ENCODE peak calls at places on chromosome 22, in seven cellular contexts. One of them, this sample, is unnamed.

GRCh38 chr22:31337178-31337577 is 9.0 kb downstream of the PATZ1 start:
- ATAC-seq in HepG2: no peak
- ATAC-seq in HCT116: peak
- ATAC-seq in IMR-90: no peak
- ATAC-seq in A549: no peak
- ATAC-seq in upper lobe of left lung: no peak
- ATAC-seq in right lobe of liver: peak
- ATAC-seq in this sample: no peak

GRCh38 chr22:24751518-24751917 is 23.0 kb downstream of the PIWIL3 start:
- ATAC-seq in upper lobe of left lung: no peak
- ATAC-seq in HepG2: no peak
- ATAC-seq in HCT116: no peak
- ATAC-seq in A549: no peak
- ATAC-seq in right lobe of liver: peak
- ATAC-seq in IMR-90: no peak
- ATAC-seq in this sample: no peak

GRCh38 chr22:44483878-44484277 is 14.2 kb downstream of the RTL6 start:
- ATAC-seq in right lobe of liver: no peak
- ATAC-seq in A549: no peak
- ATAC-seq in HepG2: no peak
- ATAC-seq in IMR-90: no peak
- ATAC-seq in HCT116: no peak
- ATAC-seq in upper lobe of left lung: no peak
- ATAC-seq in this sample: no peak

GRCh38 chr22:37199839-37200161 is 11.8 kb upstream of the C1QTNF6 start:
- ATAC-seq in A549: no peak
- ATAC-seq in upper lobe of left lung: no peak
- ATAC-seq in right lobe of liver: peak
- ATAC-seq in HepG2: peak
- ATAC-seq in HCT116: no peak
- ATAC-seq in IMR-90: no peak
- ATAC-seq in this sample: no peak

GRCh38 chr22:45069925-45070324 is 60.1 kb upstream of the PHF21B start:
- ATAC-seq in HepG2: no peak
- ATAC-seq in upper lobe of left lung: no peak
- ATAC-seq in A549: no peak
- ATAC-seq in HCT116: peak
- ATAC-seq in IMR-90: no peak
- ATAC-seq in right lobe of liver: no peak
- ATAC-seq in this sample: no peak

GRCh38 chr22:47847281-47847890 is 1084.9 kb downstream of the TBC1D22A start:
- ATAC-seq in IMR-90: no peak
- ATAC-seq in HepG2: no peak
- ATAC-seq in upper lobe of left lung: no peak
- ATAC-seq in right lobe of liver: no peak
- ATAC-seq in HCT116: no peak
- ATAC-seq in A549: no peak
- ATAC-seq in this sample: no peak

GRCh38 chr22:30307026-30307574 is 17.8 kb upstream of the CASTOR1 start:
- ATAC-seq in A549: no peak
- ATAC-seq in right lobe of liver: no peak
- ATAC-seq in HepG2: no peak
- ATAC-seq in upper lobe of left lung: no peak
- ATAC-seq in HCT116: no peak
- ATAC-seq in IMR-90: no peak
- ATAC-seq in this sample: no peak

GRCh38 chr22:40540265-40540664 is 96.3 kb downstream of the MRTFA start:
- ATAC-seq in A549: no peak
- ATAC-seq in right lobe of liver: no peak
- ATAC-seq in HepG2: no peak
- ATAC-seq in HCT116: no peak
- ATAC-seq in upper lobe of left lung: no peak
- ATAC-seq in IMR-90: no peak
- ATAC-seq in this sample: no peak

GRCh38 chr22:32200752-32201151 is 4.1 kb downstream of the RFPL2 start:
- ATAC-seq in right lobe of liver: no peak
- ATAC-seq in A549: no peak
- ATAC-seq in HCT116: no peak
- ATAC-seq in HepG2: no peak
- ATAC-seq in IMR-90: no peak
- ATAC-seq in upper lobe of left lung: no peak
- ATAC-seq in this sample: no peak

GRCh38 chr22:37659066-37659896 is 758 bp downstream of the PDXP start:
- ATAC-seq in IMR-90: peak
- ATAC-seq in HCT116: no peak
- ATAC-seq in HepG2: peak
- ATAC-seq in right lobe of liver: peak
- ATAC-seq in A549: no peak
- ATAC-seq in upper lobe of left lung: no peak
- ATAC-seq in this sample: no peak

GRCh38 chr22:31790240-31790639 is 36.4 kb downstream of the DEPDC5 start:
- ATAC-seq in A549: no peak
- ATAC-seq in HepG2: peak
- ATAC-seq in HCT116: no peak
- ATAC-seq in right lobe of liver: peak
- ATAC-seq in upper lobe of left lung: no peak
- ATAC-seq in IMR-90: no peak
- ATAC-seq in this sample: no peak

GRCh38 chr22:40583058-40583741 is 53.3 kb downstream of the MRTFA start:
- ATAC-seq in HepG2: no peak
- ATAC-seq in A549: no peak
- ATAC-seq in right lobe of liver: no peak
- ATAC-seq in HCT116: no peak
- ATAC-seq in upper lobe of left lung: no peak
- ATAC-seq in IMR-90: no peak
- ATAC-seq in this sample: no peak

GRCh38 chr22:35835998-35836691 is 118.5 kb downstream of the APOL5 start:
- ATAC-seq in A549: peak
- ATAC-seq in upper lobe of left lung: peak
- ATAC-seq in HepG2: peak
- ATAC-seq in right lobe of liver: peak
- ATAC-seq in HCT116: peak
- ATAC-seq in IMR-90: peak
- ATAC-seq in this sample: peak

GRCh38 chr22:49671331-49672012 is 156.2 kb downstream of the BRD1 start:
- ATAC-seq in HCT116: no peak
- ATAC-seq in right lobe of liver: no peak
- ATAC-seq in A549: no peak
- ATAC-seq in IMR-90: no peak
- ATAC-seq in upper lobe of left lung: no peak
- ATAC-seq in HepG2: no peak
- ATAC-seq in this sample: no peak

GRCh38 chr22:49673048-49673447 is 154.6 kb downstream of the BRD1 start:
- ATAC-seq in A549: no peak
- ATAC-seq in right lobe of liver: no peak
- ATAC-seq in IMR-90: no peak
- ATAC-seq in HepG2: no peak
- ATAC-seq in HCT116: no peak
- ATAC-seq in upper lobe of left lung: no peak
- ATAC-seq in this sample: no peak

GRCh38 chr22:49670610-49671330 is 156.9 kb downstream of the BRD1 start:
- ATAC-seq in IMR-90: no peak
- ATAC-seq in HCT116: no peak
- ATAC-seq in right lobe of liver: peak
- ATAC-seq in upper lobe of left lung: peak
- ATAC-seq in A549: no peak
- ATAC-seq in HepG2: no peak
- ATAC-seq in this sample: no peak

GRCh38 chr22:49674479-49674830 is 153.2 kb downstream of the BRD1 start:
- ATAC-seq in A549: no peak
- ATAC-seq in HCT116: no peak
- ATAC-seq in upper lobe of left lung: no peak
- ATAC-seq in IMR-90: no peak
- ATAC-seq in HepG2: no peak
- ATAC-seq in right lobe of liver: no peak
- ATAC-seq in this sample: no peak

DNA sequence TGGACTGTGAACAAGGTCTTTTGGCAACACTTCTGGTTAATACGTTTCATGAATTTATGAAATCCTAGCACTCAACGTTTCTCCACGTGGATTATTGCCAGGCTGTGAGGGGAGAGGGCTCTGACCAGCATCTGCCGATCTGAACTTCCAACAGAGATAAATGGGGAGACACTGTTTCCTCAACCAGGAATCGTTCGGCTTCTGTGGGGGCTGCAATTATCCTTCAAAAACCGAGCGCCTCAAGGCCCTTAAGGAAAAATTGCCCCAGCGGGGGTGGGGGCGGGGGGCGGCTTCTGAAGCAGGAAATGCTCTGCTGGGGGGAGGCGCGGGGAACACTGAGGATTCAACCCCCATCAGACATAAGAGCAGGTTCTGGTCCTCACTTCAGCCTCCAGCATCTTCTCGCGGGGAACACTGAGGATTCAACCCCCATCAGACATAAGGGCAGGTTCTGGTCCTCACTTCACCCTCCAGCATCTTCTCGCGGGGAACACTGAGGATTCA is 155.6 kb downstream of the BRD1 start:
- ATAC-seq in A549: no peak
- ATAC-seq in upper lobe of left lung: no peak
- ATAC-seq in HCT116: no peak
- ATAC-seq in HepG2: no peak
- ATAC-seq in right lobe of liver: no peak
- ATAC-seq in IMR-90: no peak
- ATAC-seq in this sample: no peak
- H3K4me3 ChIP-seq in A549: no peak
- H3K4me3 ChIP-seq in upper lobe of left lung: no peak
- H3K4me3 ChIP-seq in HCT116: no peak
- H3K4me3 ChIP-seq in HepG2: no peak
- H3K4me3 ChIP-seq in right lobe of liver: no peak
- H3K4me3 ChIP-seq in IMR-90: no peak
- H3K4me3 ChIP-seq in this sample: no peak

GRCh38 chr22:20431520-20432237 is 5.9 kb downstream of the SCARF2 start:
- ATAC-seq in HCT116: peak
- ATAC-seq in right lobe of liver: no peak
- ATAC-seq in HepG2: no peak
- ATAC-seq in upper lobe of left lung: no peak
- ATAC-seq in IMR-90: no peak
- ATAC-seq in A549: no peak
- ATAC-seq in this sample: no peak
- TF ChIP-seq POLR2A in HCT116: no peak
- TF ChIP-seq POLR2A in right lobe of liver: no peak
- TF ChIP-seq POLR2A in HepG2: no peak
- TF ChIP-seq POLR2A in upper lobe of left lung: no peak
- TF ChIP-seq POLR2A in IMR-90: no peak
- TF ChIP-seq POLR2A in A549: no peak
- TF ChIP-seq POLR2A in this sample: no peak

GRCh38 chr22:27029584-27030130 is 372.3 kb downstream of the MIAT start:
- ATAC-seq in IMR-90: no peak
- ATAC-seq in HCT116: no peak
- ATAC-seq in HepG2: no peak
- ATAC-seq in A549: no peak
- ATAC-seq in right lobe of liver: no peak
- ATAC-seq in upper lobe of left lung: no peak
- ATAC-seq in this sample: no peak

GRCh38 chr22:27028093-27028492 is 370.7 kb downstream of the MIAT start:
- ATAC-seq in HepG2: no peak
- ATAC-seq in upper lobe of left lung: no peak
- ATAC-seq in A549: no peak
- ATAC-seq in HCT116: no peak
- ATAC-seq in IMR-90: no peak
- ATAC-seq in right lobe of liver: no peak
- ATAC-seq in this sample: no peak

DNA sequence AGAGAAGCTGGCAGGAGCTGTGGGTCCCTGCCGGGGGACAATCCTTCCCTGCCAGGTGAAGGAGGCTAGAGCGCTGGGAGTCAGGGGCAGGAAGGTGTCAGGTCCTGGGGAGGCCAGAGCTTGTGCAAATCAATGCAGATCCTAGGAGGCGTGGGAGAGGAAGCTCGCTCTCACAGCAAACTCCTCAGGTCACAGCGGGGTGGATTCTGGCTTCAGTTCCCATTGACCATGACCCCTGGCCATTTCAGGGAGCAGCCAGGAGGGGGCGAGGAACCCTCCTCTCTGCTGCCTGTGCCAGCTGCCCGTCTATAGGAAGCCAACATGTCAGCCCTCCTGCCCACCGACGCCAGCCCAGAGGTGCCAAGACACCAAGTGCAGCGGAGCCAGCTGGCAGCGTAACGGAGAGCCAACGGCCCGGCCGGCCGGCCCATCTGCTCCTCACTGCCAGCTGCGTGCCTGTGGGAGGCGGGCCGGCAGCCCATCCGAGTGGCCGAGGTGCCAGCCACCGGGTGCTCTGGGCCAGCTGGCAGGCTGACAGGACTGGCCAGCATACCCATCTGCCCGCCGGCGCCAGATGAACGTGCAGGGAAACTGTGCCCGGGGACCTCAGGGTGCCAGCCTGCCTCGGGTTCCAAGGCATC is 374.9 kb downstream of the MIAT start:
- ATAC-seq in HepG2: peak
- ATAC-seq in IMR-90: no peak
- ATAC-seq in upper lobe of left lung: no peak
- ATAC-seq in right lobe of liver: peak
- ATAC-seq in A549: peak
- ATAC-seq in HCT116: peak
- ATAC-seq in this sample: peak
- TF ChIP-seq CTCF in HepG2: no peak
- TF ChIP-seq CTCF in IMR-90: no peak
- TF ChIP-seq CTCF in upper lobe of left lung: no peak
- TF ChIP-seq CTCF in right lobe of liver: no peak
- TF ChIP-seq CTCF in A549: no peak
- TF ChIP-seq CTCF in HCT116: peak
- TF ChIP-seq CTCF in this sample: no peak

DNA sequence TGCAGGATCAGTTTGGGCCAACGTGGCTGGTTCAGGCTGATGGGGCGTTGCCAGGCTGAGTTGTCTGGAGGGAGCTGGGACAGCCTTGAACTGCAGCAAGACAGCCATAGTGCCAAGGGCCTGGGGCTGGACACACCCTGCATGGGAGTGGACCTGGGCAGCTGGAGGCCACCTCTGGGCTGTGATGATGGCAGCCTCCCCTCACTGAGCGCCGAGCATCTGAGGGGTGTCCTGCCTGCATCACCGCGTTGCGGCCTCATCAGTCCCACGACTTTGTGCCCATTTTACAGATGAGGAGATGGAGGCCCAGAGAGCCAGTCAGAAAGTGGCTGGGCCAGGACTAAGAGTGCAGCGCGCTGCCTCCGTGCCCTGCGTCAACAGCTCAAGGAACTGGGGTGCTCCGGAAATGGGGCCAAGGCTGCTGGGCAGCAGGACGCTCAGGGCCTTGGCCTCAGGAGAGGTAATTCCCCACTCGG is 590 bp upstream of the TSPO start:
- ATAC-seq in HepG2: no peak
- ATAC-seq in upper lobe of left lung: no peak
- ATAC-seq in HCT116: peak
- ATAC-seq in right lobe of liver: no peak
- ATAC-seq in IMR-90: no peak
- ATAC-seq in A549: no peak
- ATAC-seq in this sample: no peak
- H3K4me3 ChIP-seq in HepG2: peak
- H3K4me3 ChIP-seq in upper lobe of left lung: peak
- H3K4me3 ChIP-seq in HCT116: peak
- H3K4me3 ChIP-seq in right lobe of liver: peak
- H3K4me3 ChIP-seq in IMR-90: peak
- H3K4me3 ChIP-seq in A549: peak
- H3K4me3 ChIP-seq in this sample: peak

This sample was measured in gastroesophageal sphincter.